ENCODE peak calls at places on chromosomes 4 and X, in five cellular contexts. K is retinal pigment epithelial cell, B is sigmoid colon, X is activated B cell treated with CpG ODN at 0.5 μM for 24 hours, V is transverse colon. I is an unnamed sample.

GRCh38 chr4:79325436-79325835 is 425 bp downstream of the NAA11 start:
- DNase-seq in K (no peak), B (no peak), X (no peak), V (no peak), I (no peak)

GRCh38 chr4:102687373-102687981 is 73.3 kb downstream of the MANBA start:
- DNase-seq in K (no peak), B (no peak), X (no peak), V (no peak), I (no peak)

GRCh38 chrX:130772313-130773140 is 130.5 kb downstream of the ENOX2 start:
- DNase-seq in K (no peak), B (no peak), X (no peak), V (no peak), I (no peak)

GRCh38 chrX:9062621-9063020 is 28.7 kb upstream of the FAM9B start:
- DNase-seq in K (no peak), B (no peak), X (no peak), V (no peak), I (no peak)

GRCh38 chrX:69546417-69546816 is 42.3 kb downstream of the NALF2 start:
- DNase-seq in K (no peak), B (no peak), X (no peak), V (no peak), I (no peak)

GRCh38 chrX:64186974-64187761 is 18.3 kb downstream of the AMER1 start:
- DNase-seq in K (no peak), B (no peak), X (no peak), V (no peak), I (no peak)

GRCh38 chr4:169222768-169223167 is 48.0 kb downstream of the SH3RF1 start:
- DNase-seq in K (no peak), B (no peak), X (no peak), V (peak), I (no peak)

GRCh38 chr4:147633643-147634042 is 16.4 kb downstream of the TMEM184C start:
- DNase-seq in K (no peak), B (no peak), X (no peak), V (no peak), I (no peak)

GRCh38 chr4:123876122-123876521 is 479.5 kb downstream of the SPRY1 start:
- DNase-seq in K (no peak), B (no peak), X (no peak), V (no peak), I (no peak)

GRCh38 chrX:45505214-45505613 is 304.5 kb upstream of the DIPK2B start:
- DNase-seq in K (no peak), B (no peak), X (no peak), V (no peak), I (no peak)

GRCh38 chr4:185835814-185836213 is 23.8 kb upstream of the SORBS2 start:
- DNase-seq in K (no peak), B (no peak), X (no peak), V (no peak), I (no peak)

GRCh38 chr4:185835336-185835735 is 23.3 kb upstream of the SORBS2 start:
- DNase-seq in K (no peak), B (no peak), X (no peak), V (no peak), I (no peak)

GRCh38 chr4:185833055-185833598 is 21.1 kb upstream of the SORBS2 start:
- DNase-seq in K (peak), B (no peak), X (no peak), V (no peak), I (no peak)

GRCh38 chr4:185834778-185835177 is 22.8 kb upstream of the SORBS2 start:
- DNase-seq in K (no peak), B (no peak), X (no peak), V (no peak), I (no peak)

GRCh38 chr4:185834088-185834487 is 22.1 kb upstream of the SORBS2 start:
- DNase-seq in K (no peak), B (no peak), X (no peak), V (no peak), I (no peak)
- TF ChIP-seq CTCF in K (no peak), B (no peak), X (no peak), V (no peak), I (no peak)

DNA sequence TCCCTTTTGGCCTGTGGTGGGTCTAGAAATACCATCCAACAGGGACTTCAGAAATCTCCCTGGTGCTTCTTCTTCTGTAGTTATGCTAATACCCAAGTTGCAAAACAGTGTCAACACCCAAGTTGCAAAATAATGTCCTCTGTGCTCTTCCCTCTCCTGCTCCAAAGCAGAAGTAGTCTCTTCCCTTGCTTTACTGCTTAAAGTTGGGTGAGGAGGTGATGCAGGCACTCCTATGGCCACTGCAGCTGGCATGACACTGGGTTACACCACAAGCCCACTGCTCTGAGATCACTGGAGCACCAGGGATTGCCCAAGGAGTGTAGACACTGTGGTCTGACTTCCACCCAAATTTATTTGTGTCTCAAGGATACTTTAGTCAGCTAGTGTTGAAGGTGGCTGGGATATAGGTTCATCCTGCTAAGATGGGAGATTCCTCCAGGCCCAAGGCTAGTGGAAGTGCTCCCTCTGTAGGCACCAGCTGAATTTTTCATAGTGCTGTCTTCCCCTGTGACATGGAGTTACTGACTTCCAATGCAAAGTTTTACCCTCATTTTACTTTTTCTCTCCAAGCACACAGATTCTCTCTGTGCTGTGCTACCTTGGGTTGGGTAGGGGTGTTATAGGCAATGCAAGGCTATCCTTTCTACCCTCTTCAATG is 196.2 kb upstream of the TENT5D start:
- DNase-seq in K (no peak), B (no peak), X (no peak), V (no peak), I (no peak)
- TF ChIP-seq CTCF in K (no peak), B (no peak), X (no peak), V (no peak), I (no peak)

GRCh38 chr4:180960758-180961401 is 1282.3 kb upstream of the TENM3 start:
- DNase-seq in K (no peak), B (no peak), X (no peak), V (no peak), I (no peak)
- TF ChIP-seq CTCF in K (peak), B (no peak), X (no peak), V (no peak), I (no peak)

GRCh38 chrX:146224442-146224841 is 406.8 kb downstream of the SLITRK2 start:
- DNase-seq in K (no peak), B (no peak), X (no peak), V (no peak), I (no peak)
- TF ChIP-seq CTCF in K (no peak), B (no peak), X (no peak), V (no peak), I (peak)

DNA sequence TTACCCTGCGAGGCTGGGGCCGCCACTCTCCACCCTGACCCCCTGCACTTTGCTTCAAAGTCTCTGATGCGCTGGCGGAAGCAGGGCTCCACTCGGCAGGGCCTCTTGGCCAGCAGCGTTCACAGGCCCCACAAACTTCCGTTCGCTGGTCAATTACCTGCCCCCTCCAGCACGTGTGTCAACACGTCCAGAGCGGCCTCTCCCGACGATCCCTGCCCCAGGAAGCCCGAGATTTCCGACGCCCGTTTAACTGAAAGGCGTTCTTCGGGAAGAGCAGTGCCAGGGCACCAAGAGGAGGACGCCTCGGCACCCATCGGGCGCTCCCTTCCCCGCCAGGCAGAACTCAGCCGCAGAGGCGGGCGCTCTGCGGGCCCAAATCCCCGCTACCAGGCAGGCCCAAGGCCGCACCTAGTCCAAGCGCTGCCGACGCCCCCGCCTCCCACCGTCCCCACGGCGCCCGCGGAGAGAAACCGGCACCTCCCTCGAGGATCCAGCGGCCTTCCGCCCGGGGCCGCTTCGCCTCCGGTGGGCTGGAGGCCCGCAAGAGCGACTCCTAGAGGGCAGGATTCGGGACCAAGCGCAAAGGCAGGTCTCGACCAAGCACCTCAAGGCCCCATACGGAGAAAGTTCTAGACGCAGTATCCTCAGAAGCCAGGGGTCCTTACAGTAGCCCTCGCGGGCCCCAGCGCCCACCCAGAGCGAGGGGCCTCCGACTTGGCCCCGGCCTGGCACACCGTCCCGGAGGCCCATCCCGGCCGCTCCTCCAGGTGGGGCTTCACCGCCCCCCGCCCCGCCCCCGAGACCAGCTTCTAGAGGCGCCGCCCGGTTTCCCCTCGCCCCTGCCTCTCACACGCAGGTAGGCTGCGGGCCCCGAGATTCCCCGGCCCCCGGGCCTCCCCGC is 586 bp downstream of the BCAP31 start:
- DNase-seq in K (no peak), B (no peak), X (peak), V (peak), I (peak)
- TF ChIP-seq CTCF in K (peak), B (no peak), X (no peak), V (no peak), I (peak)

DNA sequence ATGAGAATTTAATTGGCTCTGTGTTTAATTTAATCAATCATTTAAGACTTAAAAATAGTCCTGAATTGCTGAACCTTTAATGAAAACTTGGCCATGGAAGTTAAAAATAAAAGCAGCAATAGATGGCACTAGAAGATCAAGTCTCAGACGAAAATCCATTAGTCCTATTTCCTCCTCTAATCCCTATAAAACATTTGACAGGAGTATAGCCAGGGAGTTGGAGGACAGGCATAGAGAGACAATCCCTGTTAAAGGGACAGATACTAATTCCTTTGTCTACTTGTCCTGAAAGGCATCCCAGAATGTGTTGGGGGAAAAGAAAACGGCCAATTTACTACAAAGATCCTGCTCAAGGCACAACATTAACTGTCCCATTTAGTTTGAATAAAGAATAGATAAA is 276.3 kb upstream of the TACR3 start:
- DNase-seq in K (no peak), B (no peak), X (no peak), V (no peak), I (no peak)
- TF ChIP-seq CTCF in K (peak), B (no peak), X (no peak), V (no peak), I (peak)

GRCh38 chrX:103774070-103774642 is 2.5 kb upstream of the PLP1 start:
- DNase-seq in K (no peak), B (no peak), X (no peak), V (no peak), I (no peak)
- TF ChIP-seq CTCF in K (peak), B (no peak), X (no peak), V (peak), I (no peak)

GRCh38 chr4:17469931-17470674 is 41.8 kb downstream of the QDPR start:
- DNase-seq in K (no peak), B (no peak), X (no peak), V (no peak), I (no peak)

GRCh38 chr4:17463606-17464005 is 48.3 kb downstream of the QDPR start:
- DNase-seq in K (no peak), B (no peak), X (no peak), V (no peak), I (no peak)

DNA sequence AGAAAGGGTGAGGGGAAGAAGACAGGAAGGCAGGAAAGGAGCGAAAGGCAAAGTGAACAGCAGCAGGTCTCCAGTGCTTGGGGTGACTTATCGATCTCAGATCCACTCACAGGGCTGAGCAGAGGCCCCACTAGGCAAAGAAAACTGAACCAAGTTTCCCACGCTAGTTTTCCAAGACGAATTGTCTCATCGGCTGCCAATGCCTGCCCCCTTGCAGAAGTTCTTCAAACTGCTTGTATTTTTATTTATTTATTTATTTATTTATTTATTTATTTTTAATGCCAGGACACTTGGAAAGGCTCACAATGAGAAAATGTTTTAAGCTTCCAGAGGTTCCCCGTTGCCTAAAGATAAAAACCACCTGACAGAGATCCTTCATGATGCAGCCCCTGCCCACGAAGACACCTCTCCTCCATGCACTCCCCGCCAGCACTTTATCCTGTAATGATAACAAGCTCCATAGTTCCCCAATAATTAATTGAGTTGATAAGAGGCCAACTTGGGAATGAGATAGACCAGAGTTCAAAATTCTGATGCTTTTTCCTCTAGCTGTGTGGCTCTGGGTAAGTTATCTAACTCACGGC is 43.2 kb downstream of the QDPR start:
- DNase-seq in K (no peak), B (no peak), X (no peak), V (no peak), I (no peak)
- TF ChIP-seq CTCF in K (peak), B (no peak), X (no peak), V (no peak), I (peak)

I was measured in progenitor cell of endocrine pancreas.